ENCODE peak calls at places on chromosomes 11 and 22, in nine cellular contexts. T is GM06990, O is hepatocyte, D is suprapubic skin, L is lung, V is astrocyte, M is pancreas, B is left ventricle myocardium inferior, J is kidney epithelial cell. R is an unnamed sample.

GRCh38 chr11:60370252-60370810 is 8.0 kb upstream of the MS4A7 start:
- DNase-seq in J (no peak), D (no peak), V (no peak), B (no peak), M (no peak), T (no peak), O (no peak), L (no peak), R (no peak)

GRCh38 chr22:43313497-43314474 is 29.4 kb downstream of the SCUBE1 start:
- DNase-seq in O (no peak), T (no peak), J (no peak), D (no peak), L (no peak), V (no peak), B (peak), M (no peak), R (no peak)

GRCh38 chr11:20634044-20634443 is 34.6 kb downstream of the SLC6A5 start:
- DNase-seq in D (no peak), T (no peak), J (no peak), M (no peak), L (no peak), B (no peak), V (no peak), O (no peak), R (no peak)

GRCh38 chr11:14242198-14242597 is 116.8 kb downstream of the RRAS2 start:
- DNase-seq in M (no peak), V (no peak), L (no peak), J (no peak), T (no peak), D (no peak), O (no peak), B (peak), R (no peak)

GRCh38 chr11:70521475-70522260 is 123.3 kb downstream of the CTTN start:
- DNase-seq in L (no peak), B (no peak), J (no peak), D (no peak), T (no peak), O (no peak), M (no peak), V (no peak), R (no peak)

GRCh38 chr11:78420255-78420764 is 2.7 kb upstream of the GAB2 start:
- DNase-seq in V (peak), J (peak), M (peak), T (no peak), L (peak), B (peak), O (peak), D (peak), R (peak)

GRCh38 chr11:76419896-76420295 is 24.9 kb upstream of the EMSY start:
- DNase-seq in L (no peak), V (no peak), J (no peak), O (no peak), T (no peak), D (no peak), M (no peak), B (no peak), R (no peak)

GRCh38 chr11:86196924-86197323 is 47.6 kb upstream of the EED start:
- DNase-seq in M (no peak), J (no peak), D (no peak), V (no peak), B (no peak), L (no peak), T (no peak), O (no peak), R (no peak)

GRCh38 chr11:110761994-110762393 is 49.8 kb upstream of the ARHGAP20 start:
- DNase-seq in M (no peak), D (no peak), J (no peak), O (no peak), V (no peak), B (no peak), T (no peak), L (no peak), R (no peak)

GRCh38 chr11:15707194-15707593 is 592.5 kb downstream of the INSC start:
- DNase-seq in J (no peak), L (no peak), O (no peak), V (no peak), D (no peak), M (no peak), B (no peak), T (no peak), R (no peak)

GRCh38 chr22:38431266-38432010 is 23.6 kb downstream of the KCNJ4 start:
- DNase-seq in O (no peak), M (no peak), J (no peak), V (no peak), B (no peak), D (no peak), T (no peak), L (no peak), R (no peak)

GRCh38 chr11:16853266-16853665 is 114.8 kb downstream of the C11orf58 start:
- DNase-seq in V (no peak), D (no peak), L (no peak), O (no peak), B (no peak), M (no peak), J (no peak), T (no peak), R (no peak)

GRCh38 chr11:13073119-13073981 is 64.2 kb downstream of the RASSF10 start:
- DNase-seq in L (no peak), B (no peak), J (no peak), D (no peak), M (no peak), T (peak), V (peak), O (no peak), R (peak)

GRCh38 chr11:122656073-122656630 is 630 bp downstream of the UBASH3B start:
- DNase-seq in V (peak), D (peak), T (no peak), B (peak), J (no peak), O (peak), L (peak), M (peak), R (no peak)

DNA sequence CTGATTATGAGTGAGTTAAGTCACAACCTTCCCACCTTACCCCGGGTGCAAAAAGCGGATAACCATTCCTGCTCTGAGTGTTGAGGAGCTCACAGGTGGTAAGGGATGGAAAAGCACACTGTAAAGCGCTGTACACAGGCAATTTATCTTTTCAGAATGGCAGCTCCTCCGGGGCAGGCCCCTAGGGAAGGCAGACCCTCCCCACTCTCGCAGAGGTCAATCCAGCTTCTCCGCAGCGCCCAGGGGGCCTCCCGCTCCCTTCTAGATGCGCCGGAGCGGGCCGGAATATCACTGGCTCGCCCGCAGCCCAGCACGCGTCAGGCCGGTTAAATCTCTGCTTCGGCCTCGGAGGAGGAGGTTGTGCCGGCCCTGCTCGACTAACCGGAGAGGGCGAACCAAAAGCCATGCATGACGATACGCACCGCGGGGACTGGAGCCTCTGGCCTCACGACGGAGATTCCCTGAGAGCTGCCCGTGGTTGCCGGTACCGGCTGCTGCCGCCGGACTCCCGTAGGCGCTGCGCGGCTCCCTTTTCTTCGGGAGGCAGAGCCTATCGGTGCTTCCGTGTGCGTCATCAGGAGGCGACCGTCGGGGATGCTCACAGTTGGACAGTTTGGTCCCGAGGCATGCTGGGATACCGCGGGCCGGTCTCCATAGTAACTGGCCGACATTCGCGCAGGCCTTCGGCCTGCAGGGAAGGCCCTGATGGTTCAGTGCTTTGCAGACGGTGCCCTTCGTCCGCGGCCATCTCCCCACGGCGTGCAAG is at the start of gene BRMS1:
- DNase-seq in M (peak), J (peak), T (peak), O (peak), L (peak), V (peak), B (peak), D (peak), R (peak)
- TF ChIP-seq CTCF in M (peak), J (no peak), T (no peak), O (no peak), L (no peak), V (no peak), B (peak), D (no peak), R (no peak)

GRCh38 chr22:50060441-50061140 is 2.5 kb upstream of the TTLL8 start:
- DNase-seq in O (no peak), D (no peak), L (no peak), M (peak), J (no peak), V (no peak), T (no peak), B (no peak), R (no peak)

GRCh38 chr22:50061141-50061823 is 3.2 kb upstream of the TTLL8 start:
- DNase-seq in V (no peak), D (no peak), O (no peak), B (no peak), J (no peak), T (no peak), L (no peak), M (no peak), R (no peak)

GRCh38 chr22:50059185-50059880 is 1.2 kb upstream of the TTLL8 start:
- DNase-seq in V (no peak), O (peak), J (no peak), L (no peak), M (no peak), D (no peak), T (no peak), B (no peak), R (no peak)

GRCh38 chr22:50058338-50059184 is 463 bp upstream of the TTLL8 start:
- DNase-seq in J (no peak), T (no peak), D (no peak), L (no peak), V (no peak), B (no peak), M (no peak), O (no peak), R (no peak)

DNA sequence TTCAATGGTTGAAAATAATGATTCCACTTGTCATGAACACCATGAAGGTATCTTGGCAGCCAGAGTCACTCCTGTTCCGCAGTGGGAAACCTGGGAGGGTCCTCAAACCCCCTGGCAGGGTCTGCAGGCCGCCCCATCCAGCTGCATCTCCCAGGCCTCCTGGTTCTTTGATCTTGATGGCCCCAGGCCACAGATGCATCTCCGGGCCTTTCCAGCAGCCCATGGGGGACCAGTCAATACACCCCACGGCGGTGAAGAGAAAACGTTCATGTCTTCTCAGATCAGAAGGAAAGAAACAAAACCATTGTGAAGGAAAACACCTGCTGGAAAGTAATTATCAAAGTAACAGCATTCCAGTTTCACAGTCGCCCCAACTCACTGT is 1.8 kb upstream of the TTLL8 start:
- DNase-seq in D (no peak), O (no peak), B (no peak), J (no peak), M (no peak), T (no peak), L (no peak), V (no peak), R (no peak)
- H3K4me3 ChIP-seq in D (peak), O (no peak), B (no peak), J (no peak), M (no peak), T (no peak), L (no peak), V (no peak), R (no peak)

DNA sequence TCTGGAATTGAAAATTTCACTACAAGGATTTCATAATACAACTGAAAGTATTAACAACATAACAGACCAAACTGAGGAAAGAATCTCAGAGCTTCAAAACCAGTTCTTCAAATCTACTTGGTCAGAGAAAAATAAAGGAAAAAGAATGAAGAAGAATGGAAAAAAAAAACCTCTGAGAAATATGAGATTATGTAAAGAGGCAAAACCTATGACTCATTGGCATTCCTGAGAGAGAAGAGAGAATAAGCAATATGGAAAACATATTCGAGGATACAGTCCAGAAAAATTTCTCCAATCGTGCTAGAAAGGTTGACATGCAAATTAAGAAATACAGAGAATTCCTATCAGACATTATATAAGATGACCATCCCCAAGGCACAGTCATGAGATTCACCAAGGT is 23.4 kb upstream of the GPR83 start:
- DNase-seq in B (no peak), O (no peak), V (peak), J (no peak), L (no peak), T (no peak), D (no peak), M (no peak), R (no peak)
- TF ChIP-seq CTCF in B (no peak), O (no peak), V (no peak), J (no peak), L (no peak), T (no peak), D (no peak), M (no peak), R (no peak)

GRCh38 chr11:45899448-45900174 is 7.5 kb downstream of the FREY1 start:
- DNase-seq in B (peak), V (peak), L (peak), J (peak), O (peak), T (peak), D (peak), M (peak), R (peak)

GRCh38 chr11:45900916-45901617 is 6.0 kb downstream of the FREY1 start:
- DNase-seq in B (no peak), M (peak), D (no peak), O (no peak), L (no peak), T (no peak), J (no peak), V (no peak), R (no peak)

GRCh38 chr11:45897556-45897955 is 9.5 kb downstream of the FREY1 start:
- DNase-seq in D (no peak), B (no peak), L (no peak), O (no peak), M (no peak), J (no peak), V (no peak), T (no peak), R (no peak)

GRCh38 chr11:45896392-45897068 is 10.5 kb downstream of the FREY1 start:
- DNase-seq in D (no peak), L (no peak), O (no peak), B (no peak), T (no peak), V (no peak), M (peak), J (no peak), R (no peak)

GRCh38 chr11:45899086-45899447 is 8.0 kb downstream of the FREY1 start:
- DNase-seq in B (no peak), V (no peak), J (no peak), M (no peak), T (no peak), L (no peak), D (no peak), O (no peak), R (no peak)
- H3K4me3 ChIP-seq in B (peak), V (peak), J (no peak), M (peak), T (no peak), L (no peak), D (peak), O (no peak), R (peak)

DNA sequence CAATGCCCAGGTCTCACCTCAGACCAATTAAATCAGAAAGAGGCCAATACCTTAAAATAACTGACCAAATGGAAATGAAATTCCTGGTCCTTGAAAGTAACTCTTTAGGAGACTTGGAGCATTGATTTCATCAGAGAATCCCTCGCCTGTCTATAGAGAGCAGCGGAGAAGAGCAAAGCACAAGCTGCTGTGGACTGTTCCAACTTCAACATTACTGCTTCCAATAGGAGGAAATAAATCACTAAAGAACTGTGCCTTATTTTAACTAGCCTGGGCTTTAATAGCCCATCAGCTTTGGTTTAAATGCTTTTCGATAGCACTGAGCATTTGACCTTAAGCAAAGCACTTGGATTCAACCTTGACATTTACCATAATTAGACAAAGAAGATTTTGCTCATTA is 32.0 kb upstream of the FJX1 start:
- DNase-seq in D (no peak), O (no peak), B (no peak), J (no peak), V (no peak), L (no peak), T (no peak), M (no peak), R (no peak)
- TF ChIP-seq CTCF in D (no peak), O (no peak), B (no peak), J (no peak), V (no peak), L (no peak), T (no peak), M (no peak), R (no peak)

GRCh38 chr22:19756288-19757128 is 4.1 kb upstream of the TBX1 start:
- DNase-seq in V (no peak), M (peak), J (no peak), B (no peak), O (peak), T (peak), L (peak), D (no peak), R (no peak)
- H3K4me3 ChIP-seq in V (no peak), M (peak), J (no peak), B (peak), O (no peak), T (no peak), L (no peak), D (peak), R (no peak)

DNA sequence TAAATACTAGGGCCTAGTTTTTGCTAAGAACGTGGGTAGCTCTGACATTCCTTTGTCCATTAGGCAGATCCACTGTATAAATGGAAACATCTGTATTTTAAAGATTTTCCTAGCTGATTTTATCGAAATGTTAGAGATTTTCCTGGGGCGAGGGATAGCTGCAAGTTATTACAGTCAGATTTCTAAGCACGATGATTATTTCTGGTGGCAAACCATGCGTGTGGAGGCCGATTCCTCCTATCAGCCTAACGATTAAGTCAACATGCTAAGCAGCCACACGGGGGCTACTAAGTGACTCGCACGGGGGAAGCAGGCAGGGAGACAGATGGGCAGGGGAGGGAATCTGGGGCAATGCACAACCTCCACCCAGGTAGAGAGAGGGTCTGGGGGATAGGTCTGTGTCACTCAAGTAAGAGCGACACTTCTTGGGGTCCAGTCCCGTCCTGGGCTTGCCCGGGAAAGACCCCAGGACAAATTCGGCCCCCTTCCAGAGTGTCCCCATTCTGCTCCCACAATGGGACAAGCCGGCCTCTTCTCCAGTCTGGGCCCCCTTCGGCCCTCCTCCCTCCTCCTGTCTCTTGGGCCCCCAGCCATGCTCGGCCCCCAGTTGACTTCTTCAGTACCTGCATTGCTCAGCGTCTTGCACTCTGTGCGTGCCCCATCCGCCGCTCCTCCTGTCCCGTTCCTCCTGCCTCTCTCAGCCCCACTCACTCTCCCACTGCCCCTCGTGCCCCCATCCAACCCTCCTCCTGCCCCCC is 571 bp downstream of the C11orf24 start:
- DNase-seq in D (peak), V (peak), J (peak), M (peak), L (peak), B (peak), T (peak), O (peak), R (no peak)
- TF ChIP-seq CTCF in D (no peak), V (peak), J (peak), M (no peak), L (no peak), B (peak), T (peak), O (peak), R (peak)

GRCh38 chr11:96207459-96208449 is 135.2 kb downstream of the MAML2 start:
- DNase-seq in L (no peak), V (no peak), B (no peak), T (no peak), M (no peak), O (peak), J (no peak), D (no peak), R (no peak)
- H3K4me3 ChIP-seq in L (no peak), V (no peak), B (peak), T (no peak), M (no peak), O (no peak), J (no peak), D (no peak), R (no peak)